ENCODE peak calls at places on chromosomes 16 and 17, in eight cellular contexts. H is right atrium auricular region, O is right lobe of liver, D is prostate gland, N is heart right ventricle, I is A549, G is lung, Z is mucosa of descending colon. C is an unnamed sample.

GRCh38 chr17:78759203-78759968 is 22.7 kb downstream of the CYTH1 start:
- DNase-seq in Z (peak; percentile 86), H (no peak), I (no peak), G (no peak), D (peak; percentile 58), N (peak; percentile 70), O (no peak), C (peak; percentile 95)

GRCh38 chr17:44205962-44206824 is 6.5 kb upstream of the ATXN7L3 start:
- DNase-seq in I (no peak), O (no peak), Z (no peak), G (no peak), N (no peak), D (no peak), H (no peak), C (no peak)

GRCh38 chr17:79835953-79836951 is 3.0 kb downstream of the CBX4 start:
- DNase-seq in G (peak; percentile 80), N (no peak), I (no peak), H (no peak), O (peak; percentile 70), Z (peak; percentile 93), D (peak; percentile 71), C (peak; percentile 44)

GRCh38 chr17:39722965-39723848 is 7.1 kb downstream of the MIEN1 start:
- DNase-seq in I (peak; percentile 41), H (no peak), G (no peak), N (no peak), O (no peak), Z (peak; percentile 65), D (no peak), C (no peak)

GRCh38 chr17:58621174-58621573 is 70.7 kb downstream of the TEX14 start:
- DNase-seq in N (no peak), O (no peak), G (no peak), H (no peak), I (no peak), D (no peak), Z (no peak), C (no peak)

GRCh38 chr17:40490289-40490853 is 11.1 kb downstream of the TNS4 start:
- DNase-seq in O (no peak), G (no peak), N (peak; percentile 38), H (peak; percentile 82), D (peak; percentile 83), I (no peak), Z (peak; percentile 80), C (peak; percentile 55)

GRCh38 chr17:32020943-32021617 is 13.9 kb downstream of the LRRC37B start:
- DNase-seq in Z (no peak), D (no peak), O (no peak), I (no peak), N (peak; percentile 22), H (no peak), G (no peak), C (no peak)

GRCh38 chr16:83231771-83232170 is 576.0 kb upstream of the HSBP1 start:
- DNase-seq in D (no peak), Z (no peak), G (no peak), N (no peak), H (no peak), I (no peak), O (no peak), C (no peak)

GRCh38 chr17:31715436-31715835 is 143.6 kb downstream of the COPRS start:
- DNase-seq in Z (no peak), O (no peak), I (no peak), D (no peak), H (no peak), G (no peak), N (no peak), C (no peak)

GRCh38 chr16:80700558-80700957 is 103.8 kb downstream of the CDYL2 start:
- DNase-seq in I (no peak), O (no peak), Z (no peak), G (no peak), H (no peak), D (peak; percentile 0), N (no peak), C (no peak)

GRCh38 chr17:67051837-67052236 is 7.5 kb downstream of the CACNG1 start:
- DNase-seq in G (no peak), N (no peak), O (no peak), H (no peak), Z (no peak), D (no peak), I (no peak), C (no peak)

GRCh38 chr17:81044764-81045589 is 10.0 kb downstream of the BAIAP2 start:
- DNase-seq in D (peak; percentile 75), Z (peak; percentile 85), H (peak; percentile 94), N (peak; percentile 91), I (no peak), O (peak; percentile 92), G (peak; percentile 75), C (peak; percentile 77)

DNA sequence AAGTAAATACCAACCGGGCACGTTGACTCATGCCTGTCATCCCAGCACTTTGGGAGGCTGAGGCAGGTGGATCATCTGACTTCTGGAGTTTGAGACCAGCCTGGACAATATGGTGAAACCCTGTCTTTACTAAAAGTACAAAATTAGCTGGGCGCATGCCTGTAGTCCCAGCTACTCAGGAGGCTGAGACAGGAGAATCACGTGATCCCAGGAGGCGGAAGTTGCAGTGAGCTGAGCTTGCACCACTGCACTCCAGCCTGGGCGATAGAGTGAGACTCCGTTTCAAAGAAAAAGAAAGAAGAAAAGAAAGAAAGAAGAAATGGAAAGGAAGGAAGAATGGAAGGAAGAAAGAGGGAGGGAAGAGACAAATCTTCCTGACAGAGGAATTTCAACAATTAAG is 108.7 kb downstream of the AHSP start:
- DNase-seq in D (no peak), Z (no peak), I (no peak), N (no peak), H (no peak), G (no peak), O (no peak), C (no peak)
- H3K9me3 ChIP-seq in D (no peaks in the 10 kb centered on the region), Z (peaks cover 7% of the 10 kb centered on the region), I (no peaks in the 10 kb centered on the region), N (no peaks in the 10 kb centered on the region), H (no peaks in the 10 kb centered on the region), G (peaks cover 13% of the 10 kb centered on the region), O (no peaks in the 10 kb centered on the region), C (no peaks in the 10 kb centered on the region)

GRCh38 chr16:17311333-17312099 is 159.2 kb downstream of the XYLT1 start:
- DNase-seq in G (no peak), I (no peak), O (no peak), N (no peak), D (no peak), H (no peak), Z (no peak), C (no peak)

GRCh38 chr16:17312100-17312732 is 158.5 kb downstream of the XYLT1 start:
- DNase-seq in N (no peak), I (no peak), D (peak; percentile 69), G (no peak), H (no peak), Z (peak; percentile 88), O (no peak), C (no peak)

GRCh38 chr16:17313085-17313611 is 157.6 kb downstream of the XYLT1 start:
- DNase-seq in H (peak; percentile 72), O (peak; percentile 23), N (no peak), I (no peak), D (peak; percentile 73), Z (peak; percentile 65), G (no peak), C (no peak)

GRCh38 chr16:17316005-17316404 is 154.8 kb downstream of the XYLT1 start:
- DNase-seq in Z (no peak), N (no peak), H (no peak), G (no peak), O (no peak), I (no peak), D (no peak), C (no peak)

DNA sequence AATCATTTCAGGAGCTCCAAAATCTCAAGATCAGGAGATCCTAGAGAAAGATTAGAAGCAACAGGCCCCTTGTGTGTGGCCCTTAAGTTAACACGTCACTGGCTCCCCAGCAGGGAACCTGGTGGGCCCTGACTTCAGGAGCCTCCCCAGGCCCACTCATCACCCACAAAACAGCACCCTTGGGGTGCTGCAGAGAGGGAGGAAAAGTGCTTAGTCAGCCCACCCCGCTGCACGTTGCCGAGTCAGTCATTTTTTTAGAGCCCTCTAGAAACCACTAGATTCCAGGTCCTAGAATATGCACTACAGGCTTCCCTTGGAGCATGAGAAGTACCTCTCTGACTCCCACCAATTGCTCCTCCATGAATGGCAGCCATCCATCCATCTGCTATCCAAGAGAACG is 156.6 kb downstream of the XYLT1 start:
- DNase-seq in Z (no peak), D (no peak), N (no peak), H (no peak), O (no peak), G (no peak), I (no peak), C (no peak)
- H3K4me3 ChIP-seq in Z (no peak overlapping the region), D (no peak overlapping the region), N (no peak overlapping the region), H (no peak overlapping the region), O (no peak overlapping the region), G (no peak overlapping the region), I (no peak overlapping the region), C (no peak overlapping the region)

GRCh38 chr16:85104147-85104546 is 8.1 kb downstream of the CIBAR2 start:
- DNase-seq in O (no peak), G (no peak), D (no peak), Z (no peak), H (no peak), I (no peak), N (no peak), C (no peak)
- TF ChIP-seq CTCF in O (no peak), G (no peak), D (no peak), Z (no peak), H (no peak), I (no peak), N (no peak), C (no peak)

GRCh38 chr16:56999409-57000270 is 10.3 kb downstream of the NLRC5 start:
- DNase-seq in H (no peak), O (no peak), N (no peak), Z (no peak), G (no peak), I (no peak), D (no peak), C (no peak)

GRCh38 chr16:56997264-56997663 is 7.9 kb downstream of the NLRC5 start:
- DNase-seq in D (no peak), I (no peak), O (no peak), Z (no peak), H (no peak), N (no peak), G (no peak), C (no peak)

GRCh38 chr16:56997931-56998330 is 8.6 kb downstream of the NLRC5 start:
- DNase-seq in I (no peak), N (no peak), D (no peak), G (no peak), H (no peak), Z (no peak), O (no peak), C (no peak)

GRCh38 chr16:56998861-56999260 is 9.5 kb downstream of the NLRC5 start:
- DNase-seq in Z (no peak), G (no peak), N (no peak), I (no peak), D (no peak), H (no peak), O (no peak), C (no peak)

DNA sequence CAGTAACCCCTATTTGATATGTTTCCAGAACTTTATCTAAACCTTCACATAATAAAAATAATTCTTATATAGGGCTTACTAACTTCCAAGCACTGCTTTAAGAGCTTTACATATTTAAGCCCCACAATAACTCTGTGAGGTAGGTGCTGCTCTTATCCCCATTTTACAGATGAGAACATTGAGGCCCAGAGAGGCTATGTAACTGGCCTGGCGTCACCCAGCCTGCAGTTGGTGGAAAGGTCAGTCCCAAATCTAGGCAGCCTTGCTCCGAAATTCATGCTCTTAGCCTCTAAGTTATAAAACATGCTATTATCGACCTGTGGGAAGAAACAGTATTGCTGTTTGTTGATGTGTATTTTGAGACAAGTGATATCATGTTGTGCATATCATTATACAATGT is 9.0 kb downstream of the NLRC5 start:
- DNase-seq in I (no peak), N (no peak), H (no peak), Z (no peak), D (no peak), O (no peak), G (no peak), C (no peak)
- H3K9me3 ChIP-seq in I (no peaks in the 10 kb centered on the region), N (no peaks in the 10 kb centered on the region), H (no peaks in the 10 kb centered on the region), Z (no peaks in the 10 kb centered on the region), D (no peaks in the 10 kb centered on the region), O (no peaks in the 10 kb centered on the region), G (no peaks in the 10 kb centered on the region), C (no peaks in the 10 kb centered on the region)

C was measured in cardiac muscle cell.